ENCODE peak calls at places on chromosomes 7 and 10, in ten cellular contexts. S, L, G, C, Y, I, B, N, T and Q are unnamed samples. For H3K27me3, the result is how much of the 10 kb centered on the place peaks cover.

GRCh38 chr7:133959505-133959904 is 167.6 kb upstream of the LRGUK start:
- DNase-seq in C (no peak), N (no peak), L (no peak), Y (no peak), G (no peak), T (no peak), B (no peak), S (no peak), I (no peak), Q (no peak)

GRCh38 chr7:157080111-157080730 is 58.5 kb upstream of the UBE3C start:
- DNase-seq in B (no peak), L (no peak), T (no peak), G (no peak), I (no peak), C (no peak), S (no peak), N (no peak), Y (no peak), Q (no peak)

GRCh38 chr10:95221124-95221523 is 27.1 kb downstream of the ACSM6 start:
- DNase-seq in B (no peak), N (no peak), G (no peak), Y (no peak), I (no peak), C (no peak), S (no peak), L (no peak), T (no peak), Q (no peak)

GRCh38 chr10:23777153-23777552 is 338.3 kb downstream of the OTUD1 start:
- DNase-seq in I (no peak), N (no peak), L (no peak), B (no peak), S (no peak), C (no peak), Y (no peak), T (no peak), G (no peak), Q (no peak)

GRCh38 chr7:43647314-43647691 is 64.4 kb downstream of the STK17A start:
- DNase-seq in S (no peak), Y (peak), T (no peak), B (no peak), G (peak), I (no peak), C (no peak), L (no peak), N (no peak), Q (no peak)

GRCh38 chr10:76422769-76423168 is 991.3 kb downstream of the LRMDA start:
- DNase-seq in I (no peak), C (no peak), B (no peak), N (no peak), T (no peak), G (no peak), S (no peak), L (no peak), Y (no peak), Q (no peak)

GRCh38 chr7:26760499-26760898 is 103.9 kb downstream of the SKAP2 start:
- DNase-seq in C (no peak), N (no peak), G (no peak), T (peak), B (no peak), S (no peak), Y (no peak), L (no peak), I (no peak), Q (no peak)

GRCh38 chr7:73966941-73967831 is 60.8 kb upstream of the ELN start:
- DNase-seq in G (no peak), T (no peak), B (no peak), C (no peak), N (no peak), I (no peak), L (no peak), S (no peak), Y (no peak), Q (no peak)

GRCh38 chr10:116183733-116184447 is 89.1 kb downstream of the GFRA1 start:
- DNase-seq in S (no peak), T (no peak), C (no peak), N (peak), I (no peak), Y (peak), B (peak), G (no peak), L (no peak), Q (no peak)

GRCh38 chr10:118721005-118721876 is 33.5 kb downstream of the CACUL1 start:
- DNase-seq in T (peak), Y (peak), I (no peak), G (peak), C (no peak), L (no peak), N (peak), B (peak), S (peak), Q (no peak)

GRCh38 chr7:12709731-12710502 is 22.5 kb downstream of the ARL4A start:
- DNase-seq in N (no peak), T (no peak), I (no peak), B (no peak), Y (peak), C (no peak), S (no peak), G (peak), L (no peak), Q (no peak)

GRCh38 chr7:70406419-70407189 is 725.3 kb upstream of the GALNT17 start:
- DNase-seq in B (no peak), G (no peak), I (no peak), Y (no peak), T (no peak), S (no peak), C (no peak), L (no peak), N (no peak), Q (no peak)

GRCh38 chr7:155644971-155645509 is 579 bp downstream of the RBM33 start:
- DNase-seq in B (peak), N (no peak), C (no peak), Y (peak), I (no peak), T (peak), S (peak), G (peak), L (peak), Q (no peak)

GRCh38 chr10:63717089-63717715 is 196.0 kb downstream of the REEP3 start:
- DNase-seq in L (no peak), T (no peak), Y (no peak), S (no peak), G (no peak), I (no peak), B (no peak), N (no peak), C (no peak), Q (no peak)

GRCh38 chr10:87734987-87735827 is 75.5 kb downstream of the PAPSS2 start:
- DNase-seq in C (no peak), G (peak), I (no peak), T (peak), B (peak), L (no peak), N (no peak), S (no peak), Y (peak), Q (no peak)

GRCh38 chr10:6473430-6473829 is 106.6 kb downstream of the PRKCQ start:
- DNase-seq in B (no peak), T (peak), C (no peak), N (no peak), G (no peak), S (no peak), I (no peak), Y (no peak), L (no peak), Q (no peak)

GRCh38 chr7:37408885-37409248 is 39.8 kb downstream of the ELMO1 start:
- DNase-seq in L (no peak), N (no peak), T (peak), C (no peak), S (no peak), B (no peak), Y (no peak), I (no peak), G (no peak), Q (no peak)

GRCh38 chr10:32232378-32232777 is 114.6 kb downstream of the EPC1 start:
- DNase-seq in G (no peak), C (no peak), L (no peak), S (no peak), T (no peak), N (no peak), B (peak), I (no peak), Y (no peak), Q (no peak)

GRCh38 chr10:79460687-79461086 is 15.3 kb upstream of the ZCCHC24 start:
- DNase-seq in I (no peak), G (no peak), B (no peak), N (no peak), S (no peak), C (no peak), L (no peak), T (no peak), Y (no peak), Q (no peak)

GRCh38 chr10:4865945-4866661 is 40.1 kb downstream of the AKR1E2 start:
- DNase-seq in G (no peak), B (no peak), S (no peak), N (no peak), C (no peak), L (no peak), T (no peak), Y (peak), I (no peak), Q (no peak)

GRCh38 chr7:25947669-25948516 is 204.1 kb upstream of the NFE2L3 start:
- DNase-seq in N (peak), C (no peak), G (no peak), B (no peak), Y (no peak), T (peak), L (no peak), I (no peak), S (no peak), Q (no peak)

GRCh38 chr10:71569775-71570588 is 149.6 kb downstream of the C10orf105 start:
- DNase-seq in N (no peak), S (peak), G (peak), I (peak), L (peak), Y (peak), B (peak), C (peak), T (peak), Q (no peak)

GRCh38 chr7:100349757-100350156 is 8.2 kb upstream of the PILRB start:
- DNase-seq in I (no peak), N (no peak), S (no peak), B (no peak), T (no peak), G (no peak), Y (no peak), L (no peak), C (no peak), Q (no peak)

GRCh38 chr10:630581-631073 is 58.8 kb downstream of the DIP2C start:
- DNase-seq in I (no peak), B (no peak), Y (no peak), L (no peak), T (no peak), C (no peak), G (no peak), N (no peak), S (no peak), Q (no peak)

GRCh38 chr10:84805149-84805548 is 476.8 kb downstream of the CCSER2 start:
- DNase-seq in L (no peak), C (no peak), S (no peak), I (no peak), Y (no peak), N (no peak), T (no peak), G (no peak), B (no peak), Q (no peak)

GRCh38 chr10:93991596-93992284 is 2.0 kb upstream of the PLCE1 start:
- DNase-seq in C (peak), I (no peak), G (peak), S (peak), Y (peak), L (peak), T (no peak), B (peak), N (peak), Q (no peak)

GRCh38 chr7:97845622-97846203 is 26.5 kb downstream of the ASNS start:
- DNase-seq in T (peak), S (no peak), G (peak), L (no peak), N (no peak), Y (peak), B (peak), I (no peak), C (no peak), Q (no peak)

GRCh38 chr7:72025381-72025960 is 386.7 kb downstream of the CALN1 start:
- DNase-seq in S (no peak), C (no peak), L (no peak), Y (no peak), G (no peak), I (no peak), N (no peak), B (no peak), T (no peak), Q (no peak)

GRCh38 chr7:30804078-30804661 is 33.0 kb downstream of the MINDY4 start:
- DNase-seq in N (no peak), Y (peak), B (no peak), G (peak), I (no peak), C (no peak), S (no peak), T (no peak), L (no peak), Q (no peak)

GRCh38 chr7:69374036-69374420 is 224.2 kb upstream of the AUTS2 start:
- DNase-seq in T (no peak), G (peak), L (no peak), I (no peak), S (no peak), Y (peak), C (no peak), B (peak), N (no peak), Q (no peak)

GRCh38 chr10:126059101-126059826 is 162.9 kb downstream of the FANK1 start:
- DNase-seq in G (peak), N (no peak), I (no peak), Y (no peak), S (no peak), T (no peak), C (no peak), B (no peak), L (no peak), Q (no peak)

GRCh38 chr10:3186365-3186764 is 13.8 kb upstream of the PITRM1 start:
- DNase-seq in S (no peak), T (no peak), G (no peak), C (no peak), L (no peak), I (no peak), N (no peak), B (no peak), Y (no peak), Q (no peak)

GRCh38 chr10:8102708-8103401 is 48.4 kb downstream of the GATA3 start:
- DNase-seq in C (no peak), N (no peak), B (peak), Y (no peak), S (no peak), I (no peak), L (no peak), G (no peak), T (no peak), Q (peak)

GRCh38 chr7:106485919-106486318 is 175.0 kb downstream of the CCDC71L start:
- DNase-seq in N (no peak), B (no peak), L (no peak), C (no peak), I (no peak), G (peak), Y (no peak), S (no peak), T (no peak), Q (no peak)

GRCh38 chr10:12972146-12972545 is 29.4 kb downstream of the CCDC3 start:
- DNase-seq in I (no peak), T (no peak), N (no peak), G (no peak), Y (no peak), S (no peak), L (no peak), B (no peak), C (no peak), Q (no peak)

GRCh38 chr7:2158331-2159175 is 74.2 kb downstream of the MAD1L1 start:
- DNase-seq in S (no peak), N (no peak), I (no peak), C (no peak), B (no peak), L (peak), G (no peak), T (no peak), Y (no peak), Q (no peak)

GRCh38 chr7:126774077-126774476 is 478.7 kb downstream of the GRM8 start:
- DNase-seq in S (no peak), Y (no peak), L (no peak), N (no peak), T (no peak), G (no peak), I (no peak), B (no peak), C (no peak), Q (no peak)

GRCh38 chr10:24681476-24682088 is 42.1 kb downstream of the ARHGAP21 start:
- DNase-seq in L (no peak), S (peak), C (no peak), N (no peak), T (no peak), Y (peak), B (peak), I (no peak), G (peak), Q (no peak)

GRCh38 chr7:3301831-3302618 is 973 bp downstream of the SDK1 start:
- DNase-seq in B (peak), Y (peak), T (no peak), G (peak), L (no peak), I (no peak), C (peak), N (no peak), S (peak), Q (no peak)
- TF ChIP-seq CTCF in B (peak), Y (peak), T (no peak), G (peak), L (peak), I (no peak), C (peak), N (peak), S (no peak), Q (no peak)

DNA sequence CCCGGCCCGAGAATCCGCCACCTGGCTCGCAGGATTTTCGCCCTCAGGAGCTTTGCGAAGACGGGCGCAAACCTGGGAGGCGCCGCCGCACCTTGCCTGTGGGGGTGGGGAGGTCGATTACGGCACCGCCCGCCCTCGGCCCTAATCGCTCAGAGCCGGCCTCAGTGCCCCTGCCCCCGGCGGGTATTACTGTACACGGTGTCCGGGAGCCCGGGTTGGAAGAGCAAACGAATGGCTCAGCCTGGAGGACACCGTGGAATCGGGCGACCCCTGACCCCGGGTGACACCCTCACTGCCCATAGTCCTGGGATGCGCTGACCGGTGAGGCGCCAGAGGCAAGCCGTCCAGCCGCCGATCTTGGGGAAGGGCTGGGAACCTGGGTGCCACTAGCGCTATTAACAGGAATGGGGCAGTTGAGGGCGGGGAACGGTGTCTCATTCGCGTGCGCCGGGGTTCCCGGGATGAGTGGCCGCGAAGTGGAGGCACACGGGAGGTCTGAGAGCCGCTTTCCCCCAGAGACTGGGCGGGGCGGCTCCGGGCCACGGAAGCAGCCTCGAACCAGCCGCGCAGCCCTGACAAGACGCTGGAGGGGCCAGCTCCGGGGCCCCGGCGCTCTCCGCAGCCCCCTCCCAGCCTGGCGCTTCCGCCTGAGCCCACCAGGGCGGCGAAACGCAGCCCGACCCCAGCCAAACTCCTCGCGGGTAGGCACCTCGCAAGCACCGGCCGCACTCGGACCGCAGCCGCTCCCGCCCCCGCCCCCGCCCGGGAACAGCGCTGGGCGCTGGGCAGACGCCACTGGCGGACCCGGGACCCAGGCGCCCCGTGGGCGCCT is 167.5 kb downstream of the NRF1 start:
- DNase-seq in Y (no peak), I (no peak), S (no peak), N (no peak), L (no peak), C (no peak), G (no peak), B (peak), T (peak), Q (no peak)
- H3K27me3 ChIP-seq in Y (half or more), I (under half), S (under half), N (under half), L (half or more), C (half or more), G (half or more), B (half or more), T (under half), Q (under half)

GRCh38 chr10:78199759-78200158 is 166.1 kb downstream of the RPS24 start:
- DNase-seq in C (no peak), G (no peak), Y (no peak), B (no peak), L (no peak), I (no peak), S (no peak), T (no peak), N (no peak), Q (no peak)

GRCh38 chr10:78202386-78202785 is 168.7 kb downstream of the RPS24 start:
- DNase-seq in B (no peak), C (no peak), L (no peak), Y (no peak), N (no peak), G (no peak), T (no peak), I (no peak), S (no peak), Q (no peak)

GRCh38 chr10:78197628-78198272 is 164.1 kb downstream of the RPS24 start:
- DNase-seq in B (no peak), L (no peak), G (no peak), C (no peak), Y (no peak), N (no peak), I (no peak), T (peak), S (no peak), Q (no peak)

GRCh38 chr10:78199019-78199418 is 165.4 kb downstream of the RPS24 start:
- DNase-seq in C (no peak), B (no peak), I (no peak), Y (no peak), T (no peak), G (no peak), L (no peak), S (no peak), N (no peak), Q (no peak)

DNA sequence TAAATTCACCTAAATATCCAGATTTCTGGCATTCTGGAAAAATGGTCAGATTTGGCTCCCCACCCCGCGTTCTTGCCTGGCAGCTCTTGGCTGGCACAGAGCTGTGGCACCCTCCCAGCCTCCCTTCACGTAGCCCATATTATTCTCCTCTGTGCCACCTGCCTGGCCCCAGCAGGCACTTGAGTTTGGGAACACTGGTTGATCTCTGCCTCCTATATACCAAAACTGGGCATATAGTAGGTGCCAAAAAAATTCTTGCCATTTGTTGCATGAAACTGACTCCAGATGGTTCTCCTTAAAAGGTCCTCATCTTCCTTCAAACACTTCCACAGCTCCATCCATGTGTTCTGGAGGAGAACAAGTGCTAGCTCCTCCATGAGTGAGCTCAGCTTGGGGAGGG is 167.0 kb downstream of the RPS24 start:
- DNase-seq in S (no peak), C (no peak), I (no peak), B (no peak), Y (no peak), N (no peak), G (no peak), T (no peak), L (no peak), Q (no peak)
- H3K4me3 ChIP-seq in S (no peak), C (no peak), I (no peak), B (no peak), Y (no peak), N (no peak), G (no peak), T (no peak), L (no peak), Q (no peak)

GRCh38 chr7:158183431-158183830 is 404.2 kb downstream of the PTPRN2 start:
- DNase-seq in T (no peak), G (no peak), Y (no peak), L (no peak), B (no peak), I (no peak), C (no peak), S (no peak), N (no peak), Q (no peak)

GRCh38 chr7:158188676-158189075 is 398.9 kb downstream of the PTPRN2 start:
- DNase-seq in I (no peak), L (no peak), T (no peak), B (no peak), G (no peak), C (no peak), N (no peak), S (no peak), Y (no peak), Q (no peak)

GRCh38 chr7:158186406-158186805 is 401.2 kb downstream of the PTPRN2 start:
- DNase-seq in Y (no peak), B (no peak), I (no peak), G (no peak), L (no peak), N (no peak), C (no peak), S (no peak), T (no peak), Q (no peak)

GRCh38 chr7:158187055-158187770 is 400.4 kb downstream of the PTPRN2 start:
- DNase-seq in G (no peak), L (no peak), S (no peak), I (no peak), T (no peak), B (no peak), Y (no peak), N (no peak), C (no peak), Q (no peak)

DNA sequence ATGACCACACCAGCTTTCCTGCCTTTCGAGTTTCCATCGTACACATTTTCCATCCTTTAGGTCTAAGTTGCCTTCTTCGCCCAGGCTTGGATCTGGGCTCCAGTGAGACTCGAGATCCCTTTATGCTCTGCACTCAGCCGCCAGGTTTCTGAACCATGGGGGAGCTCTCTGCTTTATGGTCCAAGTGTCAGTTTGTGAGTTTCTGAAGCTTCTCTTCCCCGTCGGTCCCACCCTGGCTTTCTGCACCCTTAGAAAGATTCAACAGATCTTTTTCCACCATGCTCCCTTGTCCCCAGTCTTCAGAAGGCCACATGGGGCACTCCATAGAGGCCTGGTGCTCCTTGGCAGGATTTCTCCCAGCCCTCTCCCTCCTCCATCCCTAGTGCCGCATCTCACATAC is 402.0 kb downstream of the PTPRN2 start:
- DNase-seq in I (no peak), S (no peak), C (no peak), N (no peak), B (no peak), G (no peak), Y (no peak), T (no peak), L (no peak), Q (no peak)
- TF ChIP-seq CTCF in I (no peak), S (no peak), C (no peak), N (no peak), B (no peak), G (no peak), Y (no peak), T (no peak), L (no peak), Q (no peak)